ENCODE peak calls at places on chromosome 10, in four cellular contexts. D is GM12891, P is GM12878, E is K562. L is an unnamed sample.

GRCh38 chr10:103568505-103568904 is 75.0 kb downstream of the NEURL1 start:
- DNase-seq in D (no peak), P (no peak), E (no peak), L (no peak)

GRCh38 chr10:1094112-1095057 is 38.2 kb downstream of the WDR37 start:
- DNase-seq in E (no peak), D (no peak), P (peak; percentile 3), L (no peak)

GRCh38 chr10:60369163-60369930 is 20.3 kb downstream of the ANK3 start:
- DNase-seq in P (no peak), E (no peak), D (no peak), L (no peak)

GRCh38 chr10:49139000-49139865 is 5.4 kb upstream of the FAM170B start:
- DNase-seq in D (no peak), P (no peak), E (no peak), L (no peak)

GRCh38 chr10:133189256-133189655 is 29.2 kb downstream of the KNDC1 start:
- DNase-seq in P (no peak), E (no peak), D (no peak), L (no peak)

GRCh38 chr10:13717936-13718772 is 131.4 kb downstream of the PRPF18 start:
- DNase-seq in D (no peak), P (no peak), E (no peak), L (peak; percentile 43)

GRCh38 chr10:10788761-10789160 is 228.9 kb upstream of the CELF2 start:
- DNase-seq in D (no peak), E (no peak), P (no peak), L (no peak)

GRCh38 chr10:132866601-132867381 is 75.6 kb downstream of the CFAP46 start:
- DNase-seq in D (no peak), P (no peak), E (no peak), L (no peak)

GRCh38 chr10:69892436-69893215 is 90.9 kb downstream of the COL13A1 start:
- DNase-seq in D (no peak), E (peak; percentile 44), P (no peak), L (no peak)

GRCh38 chr10:132571565-132572544 is 34.3 kb downstream of the INPP5A start:
- DNase-seq in D (peak; percentile 63), P (peak; percentile 95), E (peak; percentile 83), L (peak; percentile 87)

GRCh38 chr10:32143302-32143847 is 87.2 kb upstream of the KIF5B start:
- DNase-seq in P (no peak), D (no peak), E (no peak), L (no peak)

GRCh38 chr10:64379898-64380297 is 858.7 kb downstream of the REEP3 start:
- DNase-seq in E (peak; percentile 18), D (no peak), P (no peak), L (no peak)

GRCh38 chr10:122139627-122140151 is 131.4 kb upstream of the BTBD16 start:
- DNase-seq in P (no peak), E (no peak), D (no peak), L (no peak)

GRCh38 chr10:79321951-79322350 is 25.3 kb upstream of the PPIF start:
- DNase-seq in P (no peak), D (no peak), E (no peak), L (no peak)

GRCh38 chr10:62048919-62049636 is 147.6 kb downstream of the ARID5B start:
- DNase-seq in E (peak; percentile 80), P (no peak), D (no peak), L (no peak)

GRCh38 chr10:117431160-117431559 is 55.9 kb upstream of the PDZD8 start:
- DNase-seq in E (no peak), D (no peak), P (no peak), L (no peak)

GRCh38 chr10:50600286-50600685 is 23.5 kb downstream of the SGMS1 start:
- DNase-seq in D (no peak), P (no peak), E (no peak), L (no peak)
- TF ChIP-seq SPI1 in D (no peak), P (no peak), E (no peak), L (no peak)

DNA sequence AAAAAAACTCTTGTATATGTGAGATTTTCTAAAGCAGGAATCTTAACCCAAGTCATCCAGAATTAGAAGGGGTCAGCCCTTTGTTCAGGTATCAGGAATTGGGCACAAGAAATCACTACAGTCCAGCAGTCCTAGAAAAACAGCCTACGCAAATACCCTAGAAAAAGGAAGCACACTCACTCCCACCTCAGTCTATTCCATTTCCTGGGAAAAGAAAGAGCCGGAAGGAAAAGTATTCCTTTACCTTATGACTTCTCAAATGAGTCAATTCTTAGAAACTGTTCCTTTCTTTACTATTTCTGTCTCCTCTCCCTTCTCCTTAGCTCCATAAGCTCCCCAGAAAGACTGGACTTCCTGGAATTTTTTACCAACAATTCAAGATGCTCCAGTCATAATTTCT is 62.7 kb downstream of the DNAJC12 start:
- DNase-seq in P (no peak), E (no peak), D (no peak), L (no peak)
- TF ChIP-seq SPI1 in P (no peak), E (no peak), D (no peak), L (no peak)

DNA sequence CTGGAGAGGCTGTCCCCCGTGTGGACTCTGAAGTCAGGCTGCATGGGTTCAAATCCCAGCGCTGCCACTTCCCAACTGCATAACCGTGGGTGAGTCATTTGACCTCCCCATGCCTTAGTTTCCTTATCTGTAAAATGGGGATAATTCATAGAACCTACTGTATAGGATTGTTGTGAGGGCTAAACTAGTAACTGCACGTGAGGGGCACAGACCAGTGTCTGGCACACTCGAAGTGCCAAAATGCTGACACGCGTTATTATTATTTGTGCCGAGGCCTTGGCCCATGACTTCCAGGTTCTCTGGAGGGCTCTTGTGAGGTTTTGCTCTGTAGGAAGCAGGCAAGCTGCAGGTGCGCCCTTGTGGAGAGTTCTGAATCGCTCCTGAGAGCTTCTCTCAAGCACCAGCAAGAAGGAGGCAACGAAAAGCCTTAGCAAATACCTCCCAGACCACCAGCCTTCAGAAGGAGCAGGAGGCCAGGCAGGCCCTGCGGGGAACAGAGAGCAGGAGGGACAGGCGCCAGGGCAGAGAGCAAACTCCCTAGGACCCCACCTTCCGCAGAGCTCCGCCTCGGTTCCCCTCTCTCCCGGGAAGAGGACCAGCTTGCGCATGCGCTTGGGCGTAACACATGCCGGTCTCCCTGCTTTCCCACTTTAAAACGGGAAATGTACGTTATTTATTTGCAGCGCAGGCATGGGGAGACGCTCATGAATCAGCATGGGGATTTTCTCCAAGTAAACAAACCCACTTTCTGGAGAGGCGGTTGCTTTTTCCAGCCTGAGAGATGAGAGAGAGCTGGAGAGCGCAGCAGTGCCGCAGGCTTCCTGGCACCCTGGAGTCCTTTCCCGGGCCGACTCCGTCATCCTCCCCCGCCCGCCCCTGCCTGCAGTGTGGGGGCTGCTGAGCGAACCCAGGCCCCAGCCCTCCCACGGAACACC is 39.6 kb downstream of the SORCS3 start:
- DNase-seq in D (no peak), P (no peak), E (no peak), L (no peak)
- TF ChIP-seq SPI1 in D (no peak), P (no peak), E (no peak), L (no peak)

GRCh38 chr10:34889004-34889869 is 74.1 kb upstream of the PARD3 start:
- DNase-seq in D (no peak), E (no peak), P (no peak), L (no peak)
- TF ChIP-seq SPI1 in D (no peak), E (no peak), P (no peak), L (no peak)